ENCODE peak calls at places on chromosome 2, in six cellular contexts. One of them, this sample, is unnamed.

GRCh38 chr2:78202986-78203670 is 681.0 kb upstream of the LRRTM4 start:
- DNase-seq in K562: peak
- DNase-seq in prostate gland: no peak
- DNase-seq in IMR-90: no peak
- DNase-seq in left lung: no peak
- DNase-seq in RWPE1: no peak
- DNase-seq in this sample: no peak

GRCh38 chr2:73079636-73080035 is 8.1 kb upstream of the SFXN5 start:
- DNase-seq in K562: no peak
- DNase-seq in prostate gland: no peak
- DNase-seq in IMR-90: no peak
- DNase-seq in left lung: no peak
- DNase-seq in RWPE1: no peak
- DNase-seq in this sample: no peak

GRCh38 chr2:231190531-231191197 is 7.8 kb upstream of the ARMC9 start:
- DNase-seq in K562: no peak
- DNase-seq in prostate gland: peak
- DNase-seq in IMR-90: no peak
- DNase-seq in left lung: peak
- DNase-seq in RWPE1: no peak
- DNase-seq in this sample: no peak

GRCh38 chr2:217703999-217704398 is 298.8 kb downstream of the TNS1 start:
- DNase-seq in K562: no peak
- DNase-seq in prostate gland: no peak
- DNase-seq in IMR-90: no peak
- DNase-seq in left lung: no peak
- DNase-seq in RWPE1: no peak
- DNase-seq in this sample: no peak

GRCh38 chr2:153873062-153874048 is 1.6 kb downstream of the GALNT13 start:
- DNase-seq in K562: no peak
- DNase-seq in prostate gland: no peak
- DNase-seq in IMR-90: no peak
- DNase-seq in left lung: no peak
- DNase-seq in RWPE1: no peak
- DNase-seq in this sample: no peak

GRCh38 chr2:179031731-179032408 is 18.1 kb downstream of the CCDC141 start:
- DNase-seq in K562: no peak
- DNase-seq in prostate gland: no peak
- DNase-seq in IMR-90: peak
- DNase-seq in left lung: no peak
- DNase-seq in RWPE1: no peak
- DNase-seq in this sample: peak

GRCh38 chr2:4903676-4904348 is 788.4 kb upstream of the SOX11 start:
- DNase-seq in K562: no peak
- DNase-seq in prostate gland: no peak
- DNase-seq in IMR-90: no peak
- DNase-seq in left lung: no peak
- DNase-seq in RWPE1: no peak
- DNase-seq in this sample: no peak

GRCh38 chr2:102520009-102520408 is 47.0 kb downstream of the SLC9A4 start:
- DNase-seq in K562: peak
- DNase-seq in prostate gland: peak
- DNase-seq in IMR-90: peak
- DNase-seq in left lung: no peak
- DNase-seq in RWPE1: peak
- DNase-seq in this sample: peak

GRCh38 chr2:50431958-50432650 is 599.8 kb downstream of the NRXN1 start:
- DNase-seq in K562: no peak
- DNase-seq in prostate gland: no peak
- DNase-seq in IMR-90: no peak
- DNase-seq in left lung: no peak
- DNase-seq in RWPE1: no peak
- DNase-seq in this sample: no peak

GRCh38 chr2:68031546-68032160 is 31.2 kb downstream of the C1D start:
- DNase-seq in K562: peak
- DNase-seq in prostate gland: no peak
- DNase-seq in IMR-90: peak
- DNase-seq in left lung: no peak
- DNase-seq in RWPE1: peak
- DNase-seq in this sample: peak

GRCh38 chr2:45968946-45969584 is 317.6 kb downstream of the PRKCE start:
- DNase-seq in K562: no peak
- DNase-seq in prostate gland: no peak
- DNase-seq in IMR-90: peak
- DNase-seq in left lung: no peak
- DNase-seq in RWPE1: no peak
- DNase-seq in this sample: no peak

GRCh38 chr2:83874712-83875430 is 584.2 kb downstream of the SUCLG1 start:
- DNase-seq in K562: no peak
- DNase-seq in prostate gland: no peak
- DNase-seq in IMR-90: no peak
- DNase-seq in left lung: no peak
- DNase-seq in RWPE1: no peak
- DNase-seq in this sample: no peak

GRCh38 chr2:100365434-100365833 is 43.1 kb upstream of the LONRF2 start:
- DNase-seq in K562: peak
- DNase-seq in prostate gland: peak
- DNase-seq in IMR-90: peak
- DNase-seq in left lung: peak
- DNase-seq in RWPE1: peak
- DNase-seq in this sample: no peak

GRCh38 chr2:165408191-165408590 is 61.3 kb upstream of the CSRNP3 start:
- DNase-seq in K562: no peak
- DNase-seq in prostate gland: peak
- DNase-seq in IMR-90: no peak
- DNase-seq in left lung: no peak
- DNase-seq in RWPE1: no peak
- DNase-seq in this sample: no peak

GRCh38 chr2:45370367-45370766 is 240.7 kb downstream of the SRBD1 start:
- DNase-seq in K562: no peak
- DNase-seq in prostate gland: no peak
- DNase-seq in IMR-90: peak
- DNase-seq in left lung: no peak
- DNase-seq in RWPE1: no peak
- DNase-seq in this sample: no peak

GRCh38 chr2:144331652-144332355 is 188.1 kb downstream of the ZEB2 start:
- DNase-seq in K562: no peak
- DNase-seq in prostate gland: peak
- DNase-seq in IMR-90: no peak
- DNase-seq in left lung: peak
- DNase-seq in RWPE1: peak
- DNase-seq in this sample: no peak

GRCh38 chr2:235493775-235494715 is at the start of gene AGAP1:
- DNase-seq in K562: peak
- DNase-seq in prostate gland: peak
- DNase-seq in IMR-90: peak
- DNase-seq in left lung: peak
- DNase-seq in RWPE1: peak
- DNase-seq in this sample: peak

GRCh38 chr2:209960676-209961630 is 41.5 kb upstream of the RPE start:
- DNase-seq in K562: peak
- DNase-seq in prostate gland: peak
- DNase-seq in IMR-90: peak
- DNase-seq in left lung: peak
- DNase-seq in RWPE1: peak
- DNase-seq in this sample: peak

GRCh38 chr2:227228061-227228667 is 63.7 kb downstream of the COL4A3 start:
- DNase-seq in K562: no peak
- DNase-seq in prostate gland: peak
- DNase-seq in IMR-90: no peak
- DNase-seq in left lung: peak
- DNase-seq in RWPE1: peak
- DNase-seq in this sample: no peak

GRCh38 chr2:159773876-159774275 is 24.1 kb downstream of the CD302 start:
- DNase-seq in K562: no peak
- DNase-seq in prostate gland: no peak
- DNase-seq in IMR-90: peak
- DNase-seq in left lung: no peak
- DNase-seq in RWPE1: no peak
- DNase-seq in this sample: no peak

GRCh38 chr2:36545871-36546416 is 52.0 kb downstream of the FEZ2 start:
- DNase-seq in K562: no peak
- DNase-seq in prostate gland: no peak
- DNase-seq in IMR-90: no peak
- DNase-seq in left lung: no peak
- DNase-seq in RWPE1: no peak
- DNase-seq in this sample: no peak

GRCh38 chr2:83817511-83817910 is 641.6 kb downstream of the SUCLG1 start:
- DNase-seq in K562: peak
- DNase-seq in prostate gland: no peak
- DNase-seq in IMR-90: no peak
- DNase-seq in left lung: no peak
- DNase-seq in RWPE1: no peak
- DNase-seq in this sample: no peak

GRCh38 chr2:763766-764525 is 86.7 kb upstream of the TMEM18 start:
- DNase-seq in K562: no peak
- DNase-seq in prostate gland: no peak
- DNase-seq in IMR-90: no peak
- DNase-seq in left lung: no peak
- DNase-seq in RWPE1: peak
- DNase-seq in this sample: no peak

GRCh38 chr2:197328461-197328860 is 17.9 kb upstream of the ANKRD44 start:
- DNase-seq in K562: no peak
- DNase-seq in prostate gland: no peak
- DNase-seq in IMR-90: no peak
- DNase-seq in left lung: no peak
- DNase-seq in RWPE1: no peak
- DNase-seq in this sample: no peak

GRCh38 chr2:153354406-153354805 is 124.2 kb downstream of the RPRM start:
- DNase-seq in K562: no peak
- DNase-seq in prostate gland: no peak
- DNase-seq in IMR-90: no peak
- DNase-seq in left lung: no peak
- DNase-seq in RWPE1: no peak
- DNase-seq in this sample: no peak

GRCh38 chr2:38876407-38876806 is 631 bp downstream of the MORN2 start:
- DNase-seq in K562: no peak
- DNase-seq in prostate gland: no peak
- DNase-seq in IMR-90: no peak
- DNase-seq in left lung: no peak
- DNase-seq in RWPE1: peak
- DNase-seq in this sample: no peak

GRCh38 chr2:38871432-38871831 is 4.3 kb downstream of the DHX57 start:
- DNase-seq in K562: no peak
- DNase-seq in prostate gland: no peak
- DNase-seq in IMR-90: no peak
- DNase-seq in left lung: no peak
- DNase-seq in RWPE1: no peak
- DNase-seq in this sample: no peak

GRCh38 chr2:38875227-38875575 is 533 bp downstream of the DHX57 start:
- DNase-seq in K562: no peak
- DNase-seq in prostate gland: no peak
- DNase-seq in IMR-90: peak
- DNase-seq in left lung: no peak
- DNase-seq in RWPE1: no peak
- DNase-seq in this sample: peak

GRCh38 chr2:38873763-38874162 is 2.0 kb downstream of the DHX57 start:
- DNase-seq in K562: no peak
- DNase-seq in prostate gland: no peak
- DNase-seq in IMR-90: no peak
- DNase-seq in left lung: no peak
- DNase-seq in RWPE1: no peak
- DNase-seq in this sample: no peak

DNA sequence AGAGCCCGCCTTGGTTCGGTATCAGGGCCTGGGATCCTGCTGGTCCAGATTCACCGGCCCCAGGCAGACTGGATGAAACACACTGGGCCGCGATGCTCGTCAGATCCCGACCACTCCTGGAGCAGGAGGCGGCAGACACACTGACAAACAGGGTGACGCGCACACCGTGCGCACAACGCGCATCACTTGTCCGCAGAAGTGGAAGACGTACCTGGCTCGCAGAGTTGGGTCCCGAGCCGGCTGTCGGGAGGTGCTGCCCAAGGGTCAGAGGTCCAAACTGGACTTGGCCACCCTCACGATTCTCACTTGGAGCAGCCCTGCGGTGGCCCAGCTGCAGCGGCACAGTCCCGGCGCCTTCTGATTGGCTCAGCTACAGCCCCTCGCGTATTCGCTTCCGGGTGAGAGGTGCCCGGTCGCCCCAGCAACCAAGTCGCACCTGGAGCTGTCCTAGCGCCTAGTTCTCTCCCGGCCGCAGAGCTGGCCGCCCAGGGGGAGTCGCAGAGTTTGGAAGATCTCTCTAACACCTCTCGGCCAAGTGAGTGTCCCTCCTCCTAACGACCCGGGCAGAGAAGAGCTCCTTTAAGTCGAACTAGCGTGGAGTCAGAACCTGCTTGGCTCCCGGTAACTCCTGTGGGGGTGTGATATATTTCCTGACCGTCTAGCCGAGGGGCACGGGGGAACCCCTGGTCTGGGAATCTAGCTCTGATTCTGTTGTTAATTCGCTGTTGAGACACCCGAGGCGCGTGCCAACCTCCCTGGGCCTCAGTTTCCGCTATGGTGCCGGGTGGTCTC is at the start of the genes DHX57 and MORN2:
- DNase-seq in K562: peak
- DNase-seq in prostate gland: peak
- DNase-seq in IMR-90: peak
- DNase-seq in left lung: peak
- DNase-seq in RWPE1: peak
- DNase-seq in this sample: peak
- TF ChIP-seq CTCF in K562: no peak
- TF ChIP-seq CTCF in prostate gland: no peak
- TF ChIP-seq CTCF in IMR-90: no peak
- TF ChIP-seq CTCF in left lung: no peak
- TF ChIP-seq CTCF in RWPE1: no peak
- TF ChIP-seq CTCF in this sample: no peak

GRCh38 chr2:56130463-56131070 is 53.2 kb upstream of the CCDC85A start:
- DNase-seq in K562: peak
- DNase-seq in prostate gland: no peak
- DNase-seq in IMR-90: peak
- DNase-seq in left lung: no peak
- DNase-seq in RWPE1: peak
- DNase-seq in this sample: no peak
- TF ChIP-seq CTCF in K562: peak
- TF ChIP-seq CTCF in prostate gland: peak
- TF ChIP-seq CTCF in IMR-90: peak
- TF ChIP-seq CTCF in left lung: peak
- TF ChIP-seq CTCF in RWPE1: peak
- TF ChIP-seq CTCF in this sample: no peak

DNA sequence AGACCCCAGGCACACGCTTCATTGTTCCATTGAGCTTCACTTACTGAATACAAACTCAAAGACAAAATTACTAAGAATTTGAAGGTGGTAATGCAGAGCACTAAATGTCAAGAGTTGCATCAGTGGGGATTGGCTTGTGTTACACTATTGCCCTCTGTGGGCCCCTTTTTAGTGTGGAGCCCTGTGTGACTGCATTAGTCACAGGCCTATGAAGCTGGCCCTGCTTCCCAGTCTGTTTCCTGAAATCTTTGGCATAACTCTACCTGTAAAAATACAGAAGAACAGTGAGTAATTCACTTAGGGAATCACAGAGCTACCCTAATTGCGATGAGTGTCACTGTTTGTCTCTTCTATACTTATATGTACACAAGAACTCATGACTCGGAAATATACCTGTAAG is 40.0 kb upstream of the STPG4 start:
- DNase-seq in K562: no peak
- DNase-seq in prostate gland: peak
- DNase-seq in IMR-90: no peak
- DNase-seq in left lung: no peak
- DNase-seq in RWPE1: peak
- DNase-seq in this sample: no peak
- TF ChIP-seq CTCF in K562: no peak
- TF ChIP-seq CTCF in prostate gland: no peak
- TF ChIP-seq CTCF in IMR-90: no peak
- TF ChIP-seq CTCF in left lung: no peak
- TF ChIP-seq CTCF in RWPE1: no peak
- TF ChIP-seq CTCF in this sample: no peak

GRCh38 chr2:214378455-214379103 is 32.3 kb upstream of the VWC2L start:
- DNase-seq in K562: no peak
- DNase-seq in prostate gland: peak
- DNase-seq in IMR-90: no peak
- DNase-seq in left lung: no peak
- DNase-seq in RWPE1: peak
- DNase-seq in this sample: no peak
- TF ChIP-seq CTCF in K562: no peak
- TF ChIP-seq CTCF in prostate gland: peak
- TF ChIP-seq CTCF in IMR-90: no peak
- TF ChIP-seq CTCF in left lung: no peak
- TF ChIP-seq CTCF in RWPE1: no peak
- TF ChIP-seq CTCF in this sample: no peak